ENCODE peak calls at places on chromosomes 16 and 17, in seven cellular contexts. K, R, P, F, Y, B and X are unnamed samples.

GRCh38 chr16:48381201-48381600 is 4.0 kb downstream of the SIAH1 start:
- DNase-seq in R (no peak), P (peak; percentile 53), Y (no peak), K (no peak), B (no peak), F (no peak), X (no peak)

GRCh38 chr17:59839646-59840328 is 53.0 kb downstream of the TUBD1 start:
- DNase-seq in P (peak; percentile 46), Y (no peak), B (no peak), K (no peak), R (peak; percentile 42), F (peak; percentile 53), X (peak; percentile 13)

GRCh38 chr17:16444258-16444886 is 29.0 kb downstream of the TRPV2 start:
- DNase-seq in P (no peak), Y (no peak), R (peak; percentile 27), B (no peak), K (no peak), F (no peak), X (no peak)

GRCh38 chr17:75345514-75346167 is 56.4 kb upstream of the SLC25A19 start:
- DNase-seq in R (no peak), B (no peak), K (no peak), Y (no peak), F (peak; percentile 71), P (no peak), X (no peak)

GRCh38 chr16:77408607-77409006 is 26.2 kb downstream of the ADAMTS18 start:
- DNase-seq in K (no peak), F (no peak), Y (no peak), B (peak; percentile 47), R (no peak), P (no peak), X (no peak)

GRCh38 chr17:27956601-27957445 is 63.7 kb upstream of the LYRM9 start:
- DNase-seq in Y (no peak), F (peak; percentile 46), B (no peak), K (no peak), R (no peak), P (peak; percentile 43), X (peak; percentile 19)

GRCh38 chr16:1466968-1467521 is 7.8 kb downstream of the CLCN7 start:
- DNase-seq in K (no peak), B (no peak), P (no peak), Y (peak; percentile 65), R (peak; percentile 37), F (no peak), X (no peak)

GRCh38 chr16:636206-637080 is at the start of gene METTL26:
- DNase-seq in K (peak; percentile 63), B (peak; percentile 96), Y (peak; percentile 94), P (peak; percentile 98), R (peak; percentile 88), F (peak; percentile 98), X (peak; percentile 97)

GRCh38 chr16:74107795-74108610 is 188.6 kb upstream of the PSMD7 start:
- DNase-seq in B (peak; percentile 49), R (peak; percentile 56), Y (peak; percentile 28), K (peak; percentile 58), P (peak; percentile 46), F (peak; percentile 87), X (peak; percentile 60)

GRCh38 chr16:10668322-10669045 is 26.2 kb downstream of the TEKT5 start:
- DNase-seq in F (peak; percentile 81), B (peak; percentile 18), P (peak; percentile 24), R (peak; percentile 45), Y (peak; percentile 38), K (no peak), X (peak; percentile 27)

GRCh38 chr17:17041018-17041521 is 1.2 kb upstream of the MPRIP start:
- DNase-seq in B (no peak), F (no peak), R (peak; percentile 82), K (no peak), P (peak; percentile 88), Y (no peak), X (peak; percentile 66)

GRCh38 chr17:72683506-72684404 is 408.7 kb downstream of the SLC39A11 start:
- DNase-seq in P (peak; percentile 96), R (peak; percentile 100), Y (peak; percentile 92), K (peak; percentile 94), F (no peak), B (no peak), X (peak; percentile 84)

GRCh38 chr17:67125924-67126323 is 81.6 kb downstream of the CACNG1 start:
- DNase-seq in K (no peak), Y (no peak), F (no peak), B (no peak), R (peak; percentile 37), P (no peak), X (no peak)

GRCh38 chr17:76124582-76125390 is 16.3 kb downstream of the FOXJ1 start:
- DNase-seq in R (peak; percentile 33), K (no peak), Y (no peak), P (peak; percentile 48), F (peak; percentile 80), B (no peak), X (peak; percentile 12)

GRCh38 chr17:51650772-51651171 is 390.4 kb downstream of the UTP18 start:
- DNase-seq in B (no peak), P (no peak), F (no peak), Y (no peak), K (no peak), R (no peak), X (no peak)
- H3K4me2 ChIP-seq in B (no peak overlapping the region), P (no peak overlapping the region), F (no peak overlapping the region), Y (no peak overlapping the region), K (no peak overlapping the region), R (no peak overlapping the region), X (no peak overlapping the region)

GRCh38 chr17:4898927-4899326 is 409 bp upstream of the C17orf107 start:
- DNase-seq in F (no peak), B (no peak), K (no peak), P (no peak), Y (no peak), R (no peak), X (no peak)

GRCh38 chr17:4901108-4901647 is 1.7 kb downstream of the CHRNE start:
- DNase-seq in P (no peak), Y (no peak), B (no peak), R (no peak), K (no peak), F (no peak), X (no peak)

GRCh38 chr17:4901648-4902344 is 1.1 kb downstream of the CHRNE start:
- DNase-seq in P (no peak), K (no peak), Y (no peak), F (no peak), R (no peak), B (no peak), X (no peak)

GRCh38 chr17:4899341-4900230 is at the start of gene C17orf107:
- DNase-seq in K (no peak), Y (peak; percentile 44), B (peak; percentile 12), R (no peak), P (peak; percentile 95), F (peak; percentile 92), X (peak; percentile 94)

GRCh38 chr17:4900231-4901107 is 1.1 kb downstream of the C17orf107 start:
- DNase-seq in F (peak; percentile 92), B (no peak), K (no peak), P (no peak), R (no peak), Y (no peak), X (no peak)
- TF ChIP-seq EZH2 in F (no peak), B (no peak), K (no peak), P (no peak), R (no peak), Y (no peak), X (no peak)

GRCh38 chr17:10073026-10073425 is 125.4 kb downstream of the GAS7 start:
- DNase-seq in F (no peak), P (no peak), B (no peak), R (no peak), K (no peak), Y (no peak), X (no peak)

GRCh38 chr17:10073905-10074304 is 124.5 kb downstream of the GAS7 start:
- DNase-seq in B (no peak), R (no peak), K (no peak), Y (no peak), F (no peak), P (no peak), X (no peak)

GRCh38 chr17:10072556-10072955 is 125.8 kb downstream of the GAS7 start:
- DNase-seq in P (no peak), K (no peak), F (no peak), R (no peak), Y (no peak), B (no peak), X (no peak)

GRCh38 chr17:10077561-10078299 is 120.7 kb downstream of the GAS7 start:
- DNase-seq in K (no peak), Y (no peak), B (no peak), R (no peak), P (no peak), F (no peak), X (no peak)

GRCh38 chr17:10075919-10076318 is 122.5 kb downstream of the GAS7 start:
- DNase-seq in Y (no peak), R (no peak), P (no peak), F (no peak), B (no peak), K (no peak), X (no peak)
- H3K9me2 ChIP-seq in Y (no peaks in the 10 kb centered on the region), R (no peaks in the 10 kb centered on the region), P (no peaks in the 10 kb centered on the region), F (peaks cover 11% of the 10 kb centered on the region), B (no peaks in the 10 kb centered on the region), K (no peaks in the 10 kb centered on the region), X (no peaks in the 10 kb centered on the region)

GRCh38 chr16:9098377-9099090 is 7.1 kb downstream of the HAPSTR1 start:
- DNase-seq in P (no peak), F (no peak), Y (no peak), K (no peak), B (no peak), R (no peak), X (no peak)

GRCh38 chr16:9095998-9096397 is 4.6 kb downstream of the HAPSTR1 start:
- DNase-seq in B (no peak), P (no peak), F (no peak), R (no peak), Y (no peak), K (no peak), X (no peak)

GRCh38 chr16:9096416-9096952 is 5.0 kb downstream of the HAPSTR1 start:
- DNase-seq in F (no peak), B (no peak), R (peak; percentile 79), K (no peak), P (no peak), Y (peak; percentile 47), X (no peak)

GRCh38 chr16:9099131-9099625 is 7.7 kb downstream of the HAPSTR1 start:
- DNase-seq in Y (no peak), P (peak; percentile 82), K (no peak), B (no peak), F (no peak), R (peak; percentile 46), X (no peak)

DNA sequence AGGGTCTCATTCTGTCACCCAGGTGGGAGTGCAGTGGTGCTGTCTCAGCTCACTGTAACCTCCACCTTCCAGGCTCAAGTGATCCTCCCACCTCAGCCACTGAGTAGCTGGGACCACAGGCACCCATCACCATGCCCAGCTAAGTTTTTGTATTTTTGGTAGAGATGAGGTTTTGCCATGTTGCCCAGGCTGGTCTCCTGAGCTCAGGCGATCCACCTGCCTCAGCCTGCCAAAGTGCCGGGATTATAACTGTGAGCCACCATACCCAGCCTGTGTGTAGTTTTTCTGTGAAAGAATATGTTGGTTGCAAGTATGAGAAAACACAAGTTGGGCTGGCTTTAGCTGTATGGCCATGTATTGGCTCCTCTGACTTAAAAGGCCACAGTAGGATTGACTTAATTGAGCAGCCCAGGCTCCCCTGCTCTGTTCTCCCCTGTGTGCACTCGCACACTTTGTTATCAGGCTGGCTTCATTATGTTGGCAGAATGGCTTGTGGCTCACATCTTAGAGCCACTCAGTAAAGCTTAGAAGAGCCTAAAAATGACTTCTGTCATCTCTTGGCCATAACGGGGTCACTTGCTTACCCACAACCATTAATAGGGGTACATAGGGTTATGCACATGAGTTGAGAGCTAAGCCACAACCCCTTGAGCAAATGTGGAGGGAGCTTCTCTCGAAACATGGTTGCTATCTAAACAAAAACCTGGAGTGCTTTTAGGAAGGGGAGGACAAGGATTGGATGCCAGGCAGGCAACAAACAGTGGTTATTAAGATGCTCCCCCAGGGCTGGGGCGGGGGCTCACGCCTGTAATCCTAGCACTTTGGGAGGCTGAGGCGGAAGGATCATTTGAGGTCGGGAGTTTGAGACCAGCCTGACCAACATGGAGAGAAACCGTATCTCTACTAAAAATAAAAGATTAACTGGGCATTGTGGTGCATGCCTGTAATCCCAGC is 6.1 kb downstream of the HAPSTR1 start:
- DNase-seq in R (no peak), F (no peak), B (no peak), K (no peak), P (no peak), Y (no peak), X (no peak)
- H3K4me2 ChIP-seq in R (peak overlapping the region; percentile 33), F (no peak overlapping the region), B (peak overlapping the region; percentile 20), K (no peak overlapping the region), P (peak overlapping the region; percentile 5), Y (peak overlapping the region; percentile 99), X (peak overlapping the region; percentile 52)